ENCODE peak calls at places on chromosomes 4 and X, in six cellular contexts. One of them, this sample, is unnamed. For H3K4me1, the result is how much of the 10 kb centered on the place peaks cover.

GRCh38 chr4:30837131-30837539 is 117.0 kb downstream of the PCDH7 start:
- DNase-seq in left ventricle myocardium inferior: no peak
- DNase-seq in upper lobe of right lung: no peak
- DNase-seq in stomach: no peak
- DNase-seq in sigmoid colon: no peak
- DNase-seq in endothelial cell of umbilical vein: no peak
- DNase-seq in this sample: no peak

GRCh38 chrX:5681159-5681558 is 547.5 kb downstream of the NLGN4X start:
- DNase-seq in stomach: no peak
- DNase-seq in upper lobe of right lung: no peak
- DNase-seq in endothelial cell of umbilical vein: no peak
- DNase-seq in left ventricle myocardium inferior: no peak
- DNase-seq in sigmoid colon: no peak
- DNase-seq in this sample: no peak

GRCh38 chrX:110316351-110317078 is 1.4 kb downstream of the AMMECR1 start:
- DNase-seq in sigmoid colon: no peak
- DNase-seq in upper lobe of right lung: no peak
- DNase-seq in left ventricle myocardium inferior: no peak
- DNase-seq in endothelial cell of umbilical vein: peak
- DNase-seq in stomach: no peak
- DNase-seq in this sample: no peak

GRCh38 chrX:49884290-49884862 is 5.1 kb downstream of the USP27X start:
- DNase-seq in stomach: peak
- DNase-seq in sigmoid colon: no peak
- DNase-seq in endothelial cell of umbilical vein: peak
- DNase-seq in left ventricle myocardium inferior: peak
- DNase-seq in upper lobe of right lung: peak
- DNase-seq in this sample: peak

GRCh38 chr4:38170800-38171199 is 210.6 kb downstream of the PTTG2 start:
- DNase-seq in upper lobe of right lung: no peak
- DNase-seq in stomach: no peak
- DNase-seq in sigmoid colon: no peak
- DNase-seq in left ventricle myocardium inferior: no peak
- DNase-seq in endothelial cell of umbilical vein: no peak
- DNase-seq in this sample: no peak

GRCh38 chr4:174365018-174365587 is 81.4 kb downstream of the CEP44 start:
- DNase-seq in left ventricle myocardium inferior: no peak
- DNase-seq in upper lobe of right lung: no peak
- DNase-seq in sigmoid colon: no peak
- DNase-seq in endothelial cell of umbilical vein: peak
- DNase-seq in stomach: no peak
- DNase-seq in this sample: peak

GRCh38 chr4:112410364-112410763 is 105.6 kb downstream of the NEUROG2 start:
- DNase-seq in stomach: no peak
- DNase-seq in sigmoid colon: no peak
- DNase-seq in left ventricle myocardium inferior: no peak
- DNase-seq in endothelial cell of umbilical vein: no peak
- DNase-seq in upper lobe of right lung: no peak
- DNase-seq in this sample: no peak

GRCh38 chr4:67131224-67131623 is 414.1 kb downstream of the CENPC start:
- DNase-seq in sigmoid colon: no peak
- DNase-seq in endothelial cell of umbilical vein: no peak
- DNase-seq in stomach: no peak
- DNase-seq in upper lobe of right lung: no peak
- DNase-seq in left ventricle myocardium inferior: no peak
- DNase-seq in this sample: no peak

GRCh38 chr4:182862166-182862875 is 54.9 kb downstream of the DCTD start:
- DNase-seq in left ventricle myocardium inferior: no peak
- DNase-seq in stomach: peak
- DNase-seq in endothelial cell of umbilical vein: no peak
- DNase-seq in sigmoid colon: no peak
- DNase-seq in upper lobe of right lung: no peak
- DNase-seq in this sample: no peak

GRCh38 chr4:77564231-77564630 is 41.4 kb upstream of the CXCL13 start:
- DNase-seq in sigmoid colon: peak
- DNase-seq in endothelial cell of umbilical vein: no peak
- DNase-seq in upper lobe of right lung: no peak
- DNase-seq in stomach: peak
- DNase-seq in left ventricle myocardium inferior: no peak
- DNase-seq in this sample: no peak

GRCh38 chr4:169795585-169795984 is 37.8 kb upstream of the HPF1 start:
- DNase-seq in upper lobe of right lung: no peak
- DNase-seq in stomach: no peak
- DNase-seq in endothelial cell of umbilical vein: no peak
- DNase-seq in sigmoid colon: no peak
- DNase-seq in left ventricle myocardium inferior: no peak
- DNase-seq in this sample: no peak

GRCh38 chr4:70364002-70364401 is 3.4 kb downstream of the SMR3A start:
- DNase-seq in upper lobe of right lung: no peak
- DNase-seq in left ventricle myocardium inferior: no peak
- DNase-seq in endothelial cell of umbilical vein: no peak
- DNase-seq in sigmoid colon: no peak
- DNase-seq in stomach: no peak
- DNase-seq in this sample: no peak

GRCh38 chr4:101199507-101200285 is 147.6 kb downstream of the PPP3CA start:
- DNase-seq in left ventricle myocardium inferior: no peak
- DNase-seq in upper lobe of right lung: no peak
- DNase-seq in stomach: no peak
- DNase-seq in sigmoid colon: no peak
- DNase-seq in endothelial cell of umbilical vein: peak
- DNase-seq in this sample: no peak

GRCh38 chr4:182248295-182248694 is 5.1 kb downstream of the TENM3 start:
- DNase-seq in sigmoid colon: no peak
- DNase-seq in left ventricle myocardium inferior: no peak
- DNase-seq in upper lobe of right lung: no peak
- DNase-seq in endothelial cell of umbilical vein: no peak
- DNase-seq in stomach: no peak
- DNase-seq in this sample: no peak

GRCh38 chrX:134741801-134742200 is 83.5 kb upstream of the PLAC1 start:
- DNase-seq in upper lobe of right lung: no peak
- DNase-seq in endothelial cell of umbilical vein: no peak
- DNase-seq in stomach: no peak
- DNase-seq in left ventricle myocardium inferior: no peak
- DNase-seq in sigmoid colon: no peak
- DNase-seq in this sample: no peak

GRCh38 chr4:150078996-150079581 is 844 bp downstream of the DCLK2 start:
- DNase-seq in left ventricle myocardium inferior: peak
- DNase-seq in sigmoid colon: peak
- DNase-seq in stomach: no peak
- DNase-seq in upper lobe of right lung: peak
- DNase-seq in endothelial cell of umbilical vein: no peak
- DNase-seq in this sample: peak

GRCh38 chr4:8871417-8872401 is at the start of gene HMX1:
- DNase-seq in left ventricle myocardium inferior: peak
- DNase-seq in upper lobe of right lung: no peak
- DNase-seq in stomach: no peak
- DNase-seq in sigmoid colon: no peak
- DNase-seq in endothelial cell of umbilical vein: no peak
- DNase-seq in this sample: no peak

GRCh38 chr4:143381171-143382118 is 44.8 kb downstream of the GAB1 start:
- DNase-seq in left ventricle myocardium inferior: peak
- DNase-seq in upper lobe of right lung: no peak
- DNase-seq in sigmoid colon: peak
- DNase-seq in stomach: peak
- DNase-seq in endothelial cell of umbilical vein: peak
- DNase-seq in this sample: no peak

GRCh38 chr4:183142566-183143545 is 43.8 kb downstream of the WWC2 start:
- DNase-seq in endothelial cell of umbilical vein: peak
- DNase-seq in left ventricle myocardium inferior: peak
- DNase-seq in stomach: peak
- DNase-seq in upper lobe of right lung: no peak
- DNase-seq in sigmoid colon: peak
- DNase-seq in this sample: no peak

GRCh38 chr4:6179362-6179761 is 21.0 kb downstream of the JAKMIP1 start:
- DNase-seq in upper lobe of right lung: no peak
- DNase-seq in stomach: no peak
- DNase-seq in left ventricle myocardium inferior: no peak
- DNase-seq in endothelial cell of umbilical vein: no peak
- DNase-seq in sigmoid colon: no peak
- DNase-seq in this sample: peak

GRCh38 chr4:85777908-85778808 is 303.2 kb downstream of the ARHGAP24 start:
- DNase-seq in upper lobe of right lung: no peak
- DNase-seq in stomach: no peak
- DNase-seq in left ventricle myocardium inferior: no peak
- DNase-seq in endothelial cell of umbilical vein: peak
- DNase-seq in sigmoid colon: no peak
- DNase-seq in this sample: no peak
- H3K4me1 ChIP-seq in upper lobe of right lung: under half
- H3K4me1 ChIP-seq in stomach: under half
- H3K4me1 ChIP-seq in left ventricle myocardium inferior: under half
- H3K4me1 ChIP-seq in endothelial cell of umbilical vein: half or more
- H3K4me1 ChIP-seq in sigmoid colon: under half
- H3K4me1 ChIP-seq in this sample: under half

GRCh38 chrX:96619588-96619987 is 65.1 kb upstream of the DIAPH2 start:
- DNase-seq in sigmoid colon: no peak
- DNase-seq in upper lobe of right lung: no peak
- DNase-seq in stomach: no peak
- DNase-seq in left ventricle myocardium inferior: no peak
- DNase-seq in endothelial cell of umbilical vein: no peak
- DNase-seq in this sample: no peak

GRCh38 chrX:96611619-96612362 is 72.9 kb upstream of the DIAPH2 start:
- DNase-seq in stomach: no peak
- DNase-seq in left ventricle myocardium inferior: no peak
- DNase-seq in sigmoid colon: no peak
- DNase-seq in endothelial cell of umbilical vein: no peak
- DNase-seq in upper lobe of right lung: no peak
- DNase-seq in this sample: no peak

GRCh38 chrX:96615448-96615847 is 69.2 kb upstream of the DIAPH2 start:
- DNase-seq in endothelial cell of umbilical vein: no peak
- DNase-seq in sigmoid colon: no peak
- DNase-seq in left ventricle myocardium inferior: no peak
- DNase-seq in stomach: no peak
- DNase-seq in upper lobe of right lung: no peak
- DNase-seq in this sample: no peak
- H3K4me1 ChIP-seq in endothelial cell of umbilical vein: under half
- H3K4me1 ChIP-seq in sigmoid colon: under half
- H3K4me1 ChIP-seq in left ventricle myocardium inferior: under half
- H3K4me1 ChIP-seq in stomach: under half
- H3K4me1 ChIP-seq in upper lobe of right lung: under half
- H3K4me1 ChIP-seq in this sample: under half

GRCh38 chr4:176729489-176729888 is 63.2 kb downstream of the VEGFC start:
- DNase-seq in stomach: no peak
- DNase-seq in upper lobe of right lung: no peak
- DNase-seq in sigmoid colon: no peak
- DNase-seq in left ventricle myocardium inferior: no peak
- DNase-seq in endothelial cell of umbilical vein: no peak
- DNase-seq in this sample: no peak
- H3K4me1 ChIP-seq in stomach: under half
- H3K4me1 ChIP-seq in upper lobe of right lung: under half
- H3K4me1 ChIP-seq in sigmoid colon: under half
- H3K4me1 ChIP-seq in left ventricle myocardium inferior: under half
- H3K4me1 ChIP-seq in endothelial cell of umbilical vein: under half
- H3K4me1 ChIP-seq in this sample: under half

GRCh38 chrX:23365541-23365940 is 30.9 kb downstream of the PTCHD1 start:
- DNase-seq in stomach: peak
- DNase-seq in endothelial cell of umbilical vein: no peak
- DNase-seq in upper lobe of right lung: no peak
- DNase-seq in sigmoid colon: no peak
- DNase-seq in left ventricle myocardium inferior: no peak
- DNase-seq in this sample: no peak
- H3K4me1 ChIP-seq in stomach: under half
- H3K4me1 ChIP-seq in endothelial cell of umbilical vein: under half
- H3K4me1 ChIP-seq in upper lobe of right lung: under half
- H3K4me1 ChIP-seq in sigmoid colon: under half
- H3K4me1 ChIP-seq in left ventricle myocardium inferior: under half
- H3K4me1 ChIP-seq in this sample: under half